ENCODE peak calls at places on chromosomes 2 and 18, in six cellular contexts. M, H, W, C, X and S are unnamed samples.

GRCh38 chr2:70565039-70565731 is 11.6 kb upstream of the TGFA start:
- DNase-seq in M (no peak), H (no peak), W (peak; percentile 56), C (no peak), X (no peak), S (peak; percentile 35)

GRCh38 chr2:128600606-128601297 is 282.1 kb upstream of the HS6ST1 start:
- DNase-seq in M (no peak), H (no peak), W (no peak), C (no peak), X (no peak), S (no peak)

GRCh38 chr2:236915726-236916125 is 170.0 kb upstream of the COPS8 start:
- DNase-seq in M (no peak), H (no peak), W (no peak), C (no peak), X (no peak), S (no peak)

GRCh38 chr2:204691911-204692510 is 146.7 kb downstream of the PARD3B start:
- DNase-seq in M (peak; percentile 87), H (peak; percentile 83), W (no peak), C (no peak), X (no peak), S (peak; percentile 75)

GRCh38 chr2:221120643-221121042 is 451.5 kb downstream of the EPHA4 start:
- DNase-seq in M (no peak), H (no peak), W (no peak), C (no peak), X (no peak), S (no peak)

GRCh38 chr2:18545384-18545783 is 15.1 kb downstream of the RDH14 start:
- DNase-seq in M (peak; percentile 50), H (peak; percentile 63), W (no peak), C (no peak), X (no peak), S (peak; percentile 73)

GRCh38 chr2:3470166-3470651 is 49.1 kb downstream of the ADI1 start:
- DNase-seq in M (peak; percentile 93), H (peak; percentile 89), W (peak; percentile 57), C (no peak), X (no peak), S (peak; percentile 32)

GRCh38 chr2:2191110-2191707 is 139.9 kb downstream of the MYT1L start:
- DNase-seq in M (no peak), H (no peak), W (no peak), C (no peak), X (no peak), S (no peak)

GRCh38 chr2:86439879-86440630 is 1.1 kb upstream of the KDM3A start:
- DNase-seq in M (peak; percentile 17), H (no peak), W (no peak), C (no peak), X (no peak), S (no peak)

GRCh38 chr2:180656455-180656847 is 324.0 kb upstream of the UBE2E3 start:
- DNase-seq in M (peak; percentile 60), H (peak; percentile 79), W (no peak), C (no peak), X (no peak), S (peak; percentile 64)

GRCh38 chr2:101305492-101306123 is 2.9 kb downstream of the RNF149 start:
- DNase-seq in M (peak; percentile 64), H (peak; percentile 70), W (no peak), C (no peak), X (no peak), S (peak; percentile 64)

GRCh38 chr2:231364961-231365810 is 30.3 kb upstream of the B3GNT7 start:
- DNase-seq in M (peak; percentile 79), H (peak; percentile 90), W (no peak), C (no peak), X (no peak), S (peak; percentile 96)

GRCh38 chr18:29779096-29779495 is 1263.4 kb downstream of the DSC3 start:
- DNase-seq in M (no peak), H (no peak), W (no peak), C (no peak), X (no peak), S (no peak)

GRCh38 chr2:224121406-224122067 is 82.5 kb upstream of the SERPINE2 start:
- DNase-seq in M (no peak), H (no peak), W (no peak), C (no peak), X (no peak), S (no peak)

GRCh38 chr2:128941676-128942075 is 623.0 kb upstream of the HS6ST1 start:
- DNase-seq in M (no peak), H (no peak), W (no peak), C (no peak), X (no peak), S (no peak)

GRCh38 chr2:17616405-17616804 is 75.9 kb downstream of the VSNL1 start:
- DNase-seq in M (no peak), H (no peak), W (no peak), C (no peak), X (no peak), S (no peak)

GRCh38 chr2:142694282-142694681 is 183.2 kb upstream of the KYNU start:
- DNase-seq in M (no peak), H (no peak), W (no peak), C (no peak), X (no peak), S (no peak)